ENCODE peak calls at places on chromosomes 7 and 10, in nine cellular contexts. O is amniotic stem cell; H is iPS-NIHi11; F is SK-MEL-5; N is stimulated activated CD8-positive, alpha-beta memory T cell treated with anti-CD3 and anti-CD28 coated beads, Interleukin-15, amount 100 ng/mL, for 4 hours; I is D341Med; P is skeletal muscle cell; J is stimulated activated CD4-positive, alpha-beta T cell treated with anti-CD3 and anti-CD28 coated beads, Interleukin-4, amount 100 ng/mL, for 48 hours; R is GM12865. S is an unnamed sample.
A peak's percentile ranks its signal among the peaks of the same experiment; 100 is the strongest.

GRCh38 chr10:103501186-103501585 is 7.7 kb downstream of the NEURL1 start:
- DNase-seq in I (no peak), N (no peak), J (no peak), P (no peak), O (no peak), R (no peak), F (no peak), H (no peak), S (no peak)

GRCh38 chr10:3136336-3136735 is 36.2 kb downstream of the PITRM1 start:
- DNase-seq in I (no peak), F (no peak), N (no peak), H (no peak), O (no peak), J (no peak), P (peak; percentile 27), R (no peak), S (no peak)

GRCh38 chr7:143385891-143386781 is 5.0 kb downstream of the ZYX start:
- DNase-seq in H (no peak), I (no peak), O (no peak), F (no peak), J (no peak), P (no peak), N (no peak), R (no peak), S (no peak)

GRCh38 chr10:79293841-79294705 is 53.2 kb upstream of the PPIF start:
- DNase-seq in I (no peak), H (no peak), N (no peak), F (no peak), R (no peak), O (peak; percentile 24), P (no peak), J (no peak), S (no peak)

GRCh38 chr10:44619975-44620374 is 235.1 kb upstream of the CXCL12 start:
- DNase-seq in I (no peak), O (no peak), R (no peak), J (no peak), H (no peak), P (peak; percentile 96), F (no peak), N (no peak), S (no peak)

GRCh38 chr7:65307651-65308299 is 65.9 kb upstream of the ZNF92 start:
- DNase-seq in I (peak; percentile 82), R (peak; percentile 68), N (peak; percentile 6), F (peak; percentile 83), H (peak; percentile 82), O (peak; percentile 8), P (peak; percentile 19), J (peak; percentile 6), S (peak; percentile 89)

GRCh38 chr10:5252177-5253037 is 55.8 kb downstream of the AKR1C4 start:
- DNase-seq in F (no peak), H (peak; percentile 49), J (no peak), O (no peak), P (no peak), N (no peak), I (no peak), R (no peak), S (peak; percentile 60)

GRCh38 chr10:70536196-70536920 is 57.8 kb downstream of the PALD1 start:
- DNase-seq in F (no peak), P (no peak), N (no peak), H (no peak), R (no peak), I (no peak), O (no peak), J (no peak), S (peak; percentile 68)

GRCh38 chr10:102878629-102879028 is 9.4 kb downstream of the AS3MT start:
- DNase-seq in H (no peak), P (no peak), J (no peak), N (no peak), I (no peak), O (no peak), R (no peak), F (no peak), S (no peak)

GRCh38 chr7:137978464-137979237 is 23.2 kb downstream of the CREB3L2 start:
- DNase-seq in F (peak; percentile 21), H (no peak), R (no peak), O (peak; percentile 88), I (no peak), P (peak; percentile 98), N (no peak), J (no peak), S (peak; percentile 47)

GRCh38 chr7:74586258-74587200 is 71.0 kb upstream of the GTF2I start:
- DNase-seq in O (no peak), I (no peak), F (no peak), R (no peak), N (no peak), J (no peak), P (no peak), H (no peak), S (no peak)

GRCh38 chr10:86521620-86522384 is at the start of gene WAPL:
- DNase-seq in F (peak; percentile 88), O (peak; percentile 92), J (peak; percentile 90), N (peak; percentile 85), P (peak; percentile 66), R (peak; percentile 97), I (peak; percentile 94), H (peak; percentile 100), S (peak; percentile 97)

GRCh38 chr7:18792866-18793595 is 297.5 kb downstream of the HDAC9 start:
- DNase-seq in H (no peak), P (no peak), I (no peak), N (no peak), J (no peak), R (no peak), F (no peak), O (peak; percentile 51), S (peak; percentile 41)

GRCh38 chr10:20885678-20886077 is 11.4 kb downstream of the NEBL start:
- DNase-seq in N (no peak), I (no peak), H (peak; percentile 11), O (no peak), F (no peak), J (no peak), R (no peak), P (no peak), S (no peak)

GRCh38 chr10:119190353-119190752 is 11.7 kb upstream of the PRDX3 start:
- DNase-seq in N (no peak), H (peak; percentile 26), I (peak; percentile 26), R (no peak), P (peak; percentile 87), J (no peak), O (peak; percentile 91), F (no peak), S (peak; percentile 73)

GRCh38 chr10:127694580-127695193 is 42.3 kb upstream of the FOXI2 start:
- DNase-seq in I (peak; percentile 78), F (peak; percentile 83), O (no peak), J (peak; percentile 37), R (peak; percentile 67), H (peak; percentile 84), P (no peak), N (no peak), S (peak; percentile 89)

GRCh38 chr7:26361637-26362036 is 70.0 kb downstream of the SNX10 start:
- DNase-seq in P (no peak), J (no peak), O (no peak), N (no peak), F (no peak), I (no peak), H (no peak), R (no peak), S (no peak)

GRCh38 chr7:145382762-145383161 is 546.9 kb upstream of the TPK1 start:
- DNase-seq in J (no peak), N (no peak), F (no peak), R (no peak), O (no peak), I (no peak), H (no peak), P (no peak), S (no peak)